ENCODE peak calls at places on chromosomes 11 and 22, in six cellular contexts. Q, D, H, U, L and M are unnamed samples.

GRCh38 chr11:10524471-10524870 is 16.5 kb downstream of the RNF141 start:
- DNase-seq in Q (no peak), D (no peak), H (no peak), U (no peak), L (no peak), M (no peak)

GRCh38 chr22:31399211-31400022 is at the start of gene DRG1:
- DNase-seq in Q (peak), D (peak), H (peak), U (peak), L (peak), M (peak)

GRCh38 chr22:23237841-23238240 is 57.5 kb downstream of the BCR start:
- DNase-seq in Q (no peak), D (no peak), H (no peak), U (no peak), L (no peak), M (no peak)

GRCh38 chr11:73965764-73966121 is 14.9 kb downstream of the DNAJB13 start:
- DNase-seq in Q (no peak), D (no peak), H (no peak), U (no peak), L (no peak), M (no peak)

GRCh38 chr11:128786507-128786906 is 80.6 kb downstream of the KCNJ1 start:
- DNase-seq in Q (no peak), D (no peak), H (no peak), U (no peak), L (no peak), M (no peak)

GRCh38 chr11:124068711-124069110 is 27.6 kb upstream of the OR10G7 start:
- DNase-seq in Q (no peak), D (no peak), H (no peak), U (no peak), L (no peak), M (no peak)

GRCh38 chr11:77672276-77672675 is 34.7 kb upstream of the CLNS1A start:
- DNase-seq in Q (no peak), D (peak), H (no peak), U (no peak), L (no peak), M (no peak)

GRCh38 chr22:46103181-46103580 is 47.1 kb upstream of the PPARA start:
- DNase-seq in Q (no peak), D (no peak), H (no peak), U (no peak), L (no peak), M (no peak)

GRCh38 chr11:67261942-67262681 is 4.2 kb upstream of the GRK2 start:
- DNase-seq in Q (peak), D (no peak), H (peak), U (no peak), L (no peak), M (no peak)

GRCh38 chr11:59380263-59381059 is 21.8 kb downstream of the OR5AN1 start:
- DNase-seq in Q (no peak), D (no peak), H (no peak), U (no peak), L (no peak), M (no peak)

GRCh38 chr11:128581908-128582307 is 5.5 kb downstream of the ETS1 start:
- DNase-seq in Q (no peak), D (no peak), H (no peak), U (no peak), L (no peak), M (no peak)

GRCh38 chr11:68749061-68749491 is 2.2 kb downstream of the TESMIN start:
- DNase-seq in Q (no peak), D (no peak), H (no peak), U (no peak), L (no peak), M (no peak)

GRCh38 chr22:23527971-23528740 is 51.9 kb downstream of the IGLL1 start:
- DNase-seq in Q (peak), D (no peak), H (peak), U (no peak), L (peak), M (no peak)

GRCh38 chr22:27460596-27461347 is 340.8 kb downstream of the MN1 start:
- DNase-seq in Q (peak), D (peak), H (no peak), U (no peak), L (peak), M (no peak)

GRCh38 chr22:22687638-22688500 is 43.5 kb downstream of the GGTLC2 start:
- DNase-seq in Q (no peak), D (peak), H (no peak), U (peak), L (peak), M (peak)

GRCh38 chr11:117738246-117738957 is 58.6 kb downstream of the DSCAML1 start:
- DNase-seq in Q (no peak), D (no peak), H (no peak), U (no peak), L (no peak), M (no peak)

GRCh38 chr22:44202261-44202789 is 21.6 kb downstream of the PARVG start:
- DNase-seq in Q (no peak), D (peak), H (no peak), U (no peak), L (no peak), M (no peak)

GRCh38 chr11:117217141-117217609 is 14.7 kb downstream of the PCSK7 start:
- DNase-seq in Q (peak), D (peak), H (peak), U (no peak), L (peak), M (no peak)

GRCh38 chr22:42072606-42073330 is 1.3 kb upstream of the PHETA2 start:
- DNase-seq in Q (no peak), D (no peak), H (no peak), U (no peak), L (no peak), M (no peak)
- TF ChIP-seq CTCF in Q (no peak), D (no peak), H (no peak), U (no peak), L (no peak), M (no peak)

GRCh38 chr11:83092488-83093384 is 21.0 kb upstream of the RAB30 start:
- DNase-seq in Q (no peak), D (no peak), H (no peak), U (peak), L (no peak), M (no peak)

GRCh38 chr11:83087035-83087434 is 15.3 kb upstream of the RAB30 start:
- DNase-seq in Q (no peak), D (no peak), H (no peak), U (no peak), L (no peak), M (no peak)

GRCh38 chr11:83093634-83094033 is 21.9 kb upstream of the RAB30 start:
- DNase-seq in Q (no peak), D (no peak), H (no peak), U (no peak), L (no peak), M (no peak)

GRCh38 chr11:83088965-83089364 is 17.3 kb upstream of the RAB30 start:
- DNase-seq in Q (no peak), D (no peak), H (no peak), U (no peak), L (no peak), M (no peak)
- TF ChIP-seq CTCF in Q (no peak), D (no peak), H (no peak), U (no peak), L (no peak), M (no peak)

GRCh38 chr11:61390161-61390560 is 2.2 kb upstream of the TMEM216 start:
- DNase-seq in Q (no peak), D (no peak), H (no peak), U (no peak), L (no peak), M (no peak)

GRCh38 chr11:61380914-61381313 is 11.5 kb upstream of the TMEM216 start:
- DNase-seq in Q (no peak), D (no peak), H (no peak), U (no peak), L (no peak), M (no peak)

GRCh38 chr11:61378713-61379313 is 13.6 kb upstream of the TMEM216 start:
- DNase-seq in Q (peak), D (peak), H (peak), U (no peak), L (peak), M (no peak)

DNA sequence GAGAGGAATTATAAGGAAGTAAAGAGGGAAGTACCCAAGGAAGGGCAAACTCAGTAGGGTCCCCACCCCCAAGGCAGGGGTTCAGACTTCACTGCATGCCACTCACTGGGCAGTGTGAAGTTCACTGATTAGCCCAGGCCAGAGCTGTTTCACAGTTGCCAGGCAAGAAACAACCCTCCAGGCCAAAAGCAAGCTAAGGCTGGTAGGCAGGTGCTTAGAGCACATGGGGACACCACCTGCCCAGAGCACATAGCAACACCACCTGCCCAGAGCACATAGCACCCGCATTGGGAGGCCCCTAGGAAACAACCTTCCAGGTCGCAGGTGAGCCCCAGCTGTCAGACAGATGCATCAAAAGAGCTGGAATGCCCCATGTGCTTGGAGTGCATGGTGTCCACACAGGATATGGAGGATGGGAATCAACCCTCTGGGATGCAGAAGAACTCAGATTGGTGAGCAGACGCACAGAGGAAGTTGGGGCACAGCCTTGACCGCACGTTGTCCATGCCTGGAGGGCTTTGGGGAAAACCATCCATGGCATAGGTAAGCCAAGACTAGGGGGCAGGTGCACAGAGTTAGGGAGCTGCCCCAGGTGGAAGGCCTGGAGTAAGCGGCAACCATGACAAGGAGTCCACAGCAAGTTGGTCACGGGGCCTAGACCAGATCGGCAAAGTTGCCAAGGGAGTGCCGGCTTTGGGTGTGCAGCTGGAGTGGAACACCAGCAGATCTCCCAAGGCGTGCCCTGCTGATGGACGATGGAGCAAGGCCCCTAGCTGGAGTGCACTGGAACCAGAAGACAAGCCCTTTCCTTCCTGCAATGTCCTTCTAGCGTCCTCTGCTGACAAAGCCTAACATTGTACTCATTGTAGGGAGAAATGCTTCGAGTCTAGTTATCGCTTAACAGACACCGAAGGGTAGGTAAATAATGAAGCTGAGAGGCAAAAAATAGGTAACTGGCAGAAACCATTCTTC is 7.8 kb upstream of the TMEM216 start:
- DNase-seq in Q (no peak), D (no peak), H (peak), U (no peak), L (no peak), M (no peak)
- TF ChIP-seq CTCF in Q (no peak), D (peak), H (no peak), U (no peak), L (no peak), M (no peak)

DNA sequence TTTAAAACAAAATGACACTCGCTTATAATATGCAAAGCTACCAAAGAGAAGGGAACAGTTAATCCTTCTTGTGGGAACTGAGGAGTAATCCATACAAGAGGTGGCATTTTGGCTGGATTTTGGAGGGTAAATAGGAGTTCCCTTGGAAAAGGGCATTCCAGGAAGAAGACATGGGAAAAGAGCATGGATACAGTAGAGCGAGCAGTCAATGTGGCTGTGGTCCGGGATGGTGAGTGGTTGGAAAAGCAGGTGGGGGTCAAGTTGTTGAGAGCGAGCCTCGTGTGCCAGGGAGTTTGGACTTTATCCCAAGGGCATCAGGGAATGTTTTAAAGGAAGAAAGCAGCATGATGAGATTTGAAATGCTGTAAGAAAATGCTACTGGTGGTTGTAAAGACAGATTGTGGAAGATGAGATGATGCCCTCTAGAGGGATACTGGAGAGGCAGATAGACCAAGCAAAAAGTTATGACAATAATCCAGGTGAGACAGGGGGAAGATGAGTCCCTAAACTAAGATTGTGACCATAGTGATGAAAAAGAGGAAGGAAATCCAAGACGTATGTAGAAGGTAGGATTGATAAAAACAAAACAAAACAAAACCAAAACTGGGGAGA is 3.8 kb upstream of the MMP7 start:
- DNase-seq in Q (no peak), D (no peak), H (no peak), U (no peak), L (no peak), M (no peak)
- TF ChIP-seq CTCF in Q (no peak), D (no peak), H (no peak), U (no peak), L (no peak), M (no peak)

DNA sequence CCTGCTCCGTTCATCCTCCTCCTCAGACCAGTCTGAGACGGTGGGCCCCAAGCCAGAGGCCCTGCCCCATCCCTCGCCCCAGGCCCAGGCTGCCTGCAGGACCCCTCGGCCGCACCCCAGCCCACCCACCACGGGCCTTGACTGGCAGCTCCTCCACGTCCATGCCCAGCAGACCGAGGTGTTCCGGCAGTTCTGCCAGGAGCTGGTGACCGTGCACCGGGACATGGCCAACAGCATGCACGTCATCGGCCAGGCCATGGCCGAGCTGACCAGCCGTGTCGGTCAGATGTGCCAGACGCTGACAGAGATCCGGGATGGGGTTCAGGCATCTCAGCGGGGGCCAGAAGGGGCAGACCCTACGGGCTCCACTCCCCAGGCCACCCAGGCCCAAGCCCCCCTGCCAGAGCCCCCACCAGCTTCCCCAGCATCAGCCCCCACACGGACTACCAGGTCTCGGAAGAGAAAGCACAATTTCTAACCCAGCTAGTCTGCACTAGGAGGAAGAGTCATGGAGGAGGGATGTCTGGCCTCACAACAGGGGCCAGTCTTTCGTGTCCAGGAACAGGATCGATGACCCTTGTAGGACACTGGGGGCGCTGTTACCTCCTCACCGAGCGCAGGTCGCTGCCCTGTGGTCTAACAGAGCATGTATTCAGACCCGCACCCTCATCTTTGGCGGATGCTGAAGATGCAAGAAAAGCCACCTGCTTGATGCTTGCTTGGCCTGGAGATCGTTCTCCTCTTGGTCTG is 66.3 kb downstream of the PRDM11 start:
- DNase-seq in Q (no peak), D (no peak), H (no peak), U (no peak), L (no peak), M (no peak)
- TF ChIP-seq CTCF in Q (no peak), D (no peak), H (no peak), U (no peak), L (no peak), M (no peak)